ENCODE peak calls at places on chromosomes 2 and 18, in four cellular contexts. A, E, C and N are unnamed samples.

GRCh38 chr2:54529935-54530334 is 73.8 kb downstream of the SPTBN1 start:
- DNase-seq in C (no peak), E (no peak), A (no peak), N (no peak)

GRCh38 chr2:37583402-37583801 is 88.0 kb downstream of the CDC42EP3 start:
- DNase-seq in C (no peak), A (peak), E (no peak), N (no peak)

GRCh38 chr2:11393711-11394236 is 49.3 kb upstream of the ROCK2 start:
- DNase-seq in C (no peak), A (no peak), E (no peak), N (no peak)

GRCh38 chr2:192414794-192415193 is 220.1 kb upstream of the TMEFF2 start:
- DNase-seq in C (no peak), E (no peak), A (no peak), N (no peak)

GRCh38 chr18:67359868-67360838 is 156.4 kb downstream of the DSEL start:
- DNase-seq in E (peak), A (peak), C (no peak), N (no peak)

GRCh38 chr2:195352581-195352980 is 304.4 kb upstream of the SLC39A10 start:
- DNase-seq in A (no peak), E (no peak), C (no peak), N (no peak)

GRCh38 chr2:12045864-12046291 is 299.4 kb downstream of the LPIN1 start:
- DNase-seq in A (no peak), E (no peak), C (no peak), N (no peak)

GRCh38 chr2:26861610-26862224 is 13.8 kb downstream of the DPYSL5 start:
- DNase-seq in C (no peak), E (no peak), A (no peak), N (no peak)

GRCh38 chr18:58087928-58088722 is 44.1 kb downstream of the NEDD4L start:
- DNase-seq in C (no peak), E (no peak), A (no peak), N (no peak)

GRCh38 chr2:97781981-97782380 is 68.6 kb downstream of the ZAP70 start:
- DNase-seq in C (no peak), A (no peak), E (no peak), N (no peak)

GRCh38 chr2:238061310-238062202 is 755 bp downstream of the SCLY start:
- DNase-seq in E (peak), A (peak), C (peak), N (no peak)

GRCh38 chr2:160140471-160140870 is 59.6 kb downstream of the ITGB6 start:
- DNase-seq in C (no peak), E (peak), A (peak), N (no peak)

GRCh38 chr2:163610817-163611556 is 124.8 kb downstream of the FIGN start:
- DNase-seq in A (no peak), C (no peak), E (no peak), N (no peak)